ENCODE peak calls at places on chromosomes 4 and X, in four cellular contexts. S is HepG2, A is K562, K is GM12878. E is an unnamed sample.
A peak's percentile ranks its signal among the peaks of the same experiment; 100 is the strongest.

GRCh38 chr4:52192697-52193096 is 141.6 kb downstream of the SPATA18 start:
- DNase-seq in S (peak; percentile 34), A (no peak), K (no peak), E (no peak)

GRCh38 chrX:37349131-37350033 is at the start of gene PRRG1:
- DNase-seq in A (peak; percentile 77), S (peak; percentile 67), K (no peak), E (peak; percentile 77)

GRCh38 chr4:183852910-183853555 is 52.1 kb upstream of the STOX2 start:
- DNase-seq in K (no peak), S (no peak), A (no peak), E (no peak)

GRCh38 chrX:70219938-70220764 is 14.3 kb upstream of the AWAT1 start:
- DNase-seq in S (peak; percentile 80), K (no peak), A (peak; percentile 16), E (no peak)

GRCh38 chr4:77538144-77538543 is 67.5 kb upstream of the CXCL13 start:
- DNase-seq in S (no peak), K (no peak), A (no peak), E (no peak)

GRCh38 chr4:11194431-11194830 is 234.3 kb downstream of the HS3ST1 start:
- DNase-seq in K (no peak), S (no peak), A (no peak), E (no peak)

GRCh38 chr4:37827030-37827705 is 682 bp downstream of the PGM2 start:
- DNase-seq in A (no peak), K (no peak), S (no peak), E (peak; percentile 6)

GRCh38 chr4:118904418-118904817 is 15.8 kb downstream of the SYNPO2 start:
- DNase-seq in S (no peak), K (no peak), A (no peak), E (no peak)

GRCh38 chrX:152896450-152896849 is 1.4 kb upstream of the ZNF185 start:
- DNase-seq in S (no peak), K (no peak), A (no peak), E (no peak)

GRCh38 chr4:68463796-68464195 is 16.5 kb downstream of the TMPRSS11E start:
- DNase-seq in K (no peak), A (no peak), S (no peak), E (no peak)

GRCh38 chr4:68469482-68469881 is 22.2 kb downstream of the TMPRSS11E start:
- DNase-seq in K (no peak), A (no peak), S (no peak), E (no peak)

GRCh38 chr4:68466751-68467150 is 19.5 kb downstream of the TMPRSS11E start:
- DNase-seq in S (no peak), A (no peak), K (no peak), E (no peak)

GRCh38 chr4:68465058-68465457 is 17.8 kb downstream of the TMPRSS11E start:
- DNase-seq in S (no peak), K (no peak), A (no peak), E (no peak)

GRCh38 chr4:68466185-68466584 is 18.9 kb downstream of the TMPRSS11E start:
- DNase-seq in S (no peak), A (no peak), K (no peak), E (no peak)
- TF ChIP-seq FOXK2 in S (no peak), A (no peak), K (no peak), E (no peak)

DNA sequence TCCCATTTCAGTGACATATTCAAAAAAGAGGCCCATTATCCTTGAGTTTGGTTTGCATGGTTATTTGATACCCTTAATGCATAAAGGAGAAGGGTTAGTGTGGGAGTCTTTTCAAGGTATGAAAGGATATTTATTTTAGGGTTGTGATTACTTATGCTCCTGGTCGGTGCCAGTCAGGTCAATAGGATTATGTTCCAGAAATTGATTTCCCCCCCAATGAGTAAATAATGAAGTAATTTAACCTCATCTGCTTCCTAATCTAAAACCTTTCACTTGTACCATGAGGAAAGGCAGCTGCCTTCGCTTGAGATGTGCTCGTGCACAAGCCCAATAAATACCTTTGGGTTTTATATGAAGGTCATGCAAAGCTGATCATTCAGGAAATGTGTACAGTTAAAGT is 55.0 kb upstream of the NR0B1 start:
- DNase-seq in S (no peak), A (no peak), K (no peak), E (no peak)
- TF ChIP-seq FOXK2 in S (no peak), A (no peak), K (no peak), E (no peak)

GRCh38 chr4:1398686-1399507 is 7.3 kb downstream of the NKX1-1 start:
- DNase-seq in K (no peak), A (no peak), S (no peak), E (no peak)
- TF ChIP-seq FOXK2 in K (no peak), A (no peak), S (no peak), E (no peak)

GRCh38 chr4:1590244-1590643 is 93.9 kb downstream of the FAM53A start:
- DNase-seq in A (peak; percentile 62), S (no peak), K (no peak), E (no peak)

GRCh38 chr4:1591107-1591506 is 93.0 kb downstream of the FAM53A start:
- DNase-seq in A (no peak), K (no peak), S (no peak), E (no peak)

GRCh38 chr4:1589098-1589497 is 95.0 kb downstream of the FAM53A start:
- DNase-seq in S (no peak), A (no peak), K (no peak), E (no peak)

GRCh38 chr4:1584498-1584897 is 99.6 kb downstream of the FAM53A start:
- DNase-seq in A (no peak), K (no peak), S (no peak), E (no peak)

GRCh38 chr4:1588306-1588705 is 95.8 kb downstream of the FAM53A start:
- DNase-seq in A (no peak), S (no peak), K (no peak), E (no peak)
- TF ChIP-seq FOXK2 in A (no peak), S (no peak), K (no peak), E (no peak)

DNA sequence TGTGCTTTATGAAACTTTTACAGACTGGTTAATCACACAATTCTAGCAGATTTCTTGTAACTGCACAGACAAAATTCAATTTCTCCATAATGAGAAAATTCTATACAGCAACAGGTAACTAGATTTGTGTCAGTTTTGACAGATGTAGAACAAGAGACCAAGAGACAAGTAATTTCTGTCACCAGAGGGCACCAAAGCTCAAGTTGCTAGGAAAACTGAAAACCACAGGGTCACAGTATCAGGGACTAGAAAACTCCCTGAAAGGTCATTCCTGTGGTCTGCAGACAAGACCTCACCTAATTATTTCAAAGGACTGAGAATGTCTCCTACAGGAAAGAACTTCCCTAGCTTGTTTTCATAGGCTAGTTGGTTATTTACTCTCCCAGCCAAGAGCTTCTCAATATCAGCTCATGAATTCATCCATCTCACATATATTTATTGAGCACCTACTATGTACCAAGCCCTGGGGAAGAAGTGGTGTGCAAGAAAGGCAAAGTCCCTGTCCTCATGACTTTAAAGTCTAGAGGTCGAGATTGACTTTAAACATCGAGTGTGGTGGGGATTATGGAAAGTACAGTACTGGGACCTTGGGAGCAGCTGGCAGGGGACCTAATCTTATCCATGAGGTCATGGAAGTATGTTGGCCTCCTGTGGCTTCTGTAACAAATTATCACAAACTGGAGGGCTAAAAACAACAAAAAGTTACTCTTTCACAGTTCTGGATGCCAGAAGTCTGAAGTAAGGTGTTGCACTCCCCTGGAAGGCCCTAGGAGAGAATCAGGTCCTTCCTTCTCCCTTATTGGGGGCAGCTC is 47.8 kb upstream of the SETD7 start:
- DNase-seq in K (peak; percentile 8), S (peak; percentile 67), A (peak; percentile 50), E (peak; percentile 61)
- TF ChIP-seq FOXK2 in K (no peak), S (no peak), A (no peak), E (no peak)

DNA sequence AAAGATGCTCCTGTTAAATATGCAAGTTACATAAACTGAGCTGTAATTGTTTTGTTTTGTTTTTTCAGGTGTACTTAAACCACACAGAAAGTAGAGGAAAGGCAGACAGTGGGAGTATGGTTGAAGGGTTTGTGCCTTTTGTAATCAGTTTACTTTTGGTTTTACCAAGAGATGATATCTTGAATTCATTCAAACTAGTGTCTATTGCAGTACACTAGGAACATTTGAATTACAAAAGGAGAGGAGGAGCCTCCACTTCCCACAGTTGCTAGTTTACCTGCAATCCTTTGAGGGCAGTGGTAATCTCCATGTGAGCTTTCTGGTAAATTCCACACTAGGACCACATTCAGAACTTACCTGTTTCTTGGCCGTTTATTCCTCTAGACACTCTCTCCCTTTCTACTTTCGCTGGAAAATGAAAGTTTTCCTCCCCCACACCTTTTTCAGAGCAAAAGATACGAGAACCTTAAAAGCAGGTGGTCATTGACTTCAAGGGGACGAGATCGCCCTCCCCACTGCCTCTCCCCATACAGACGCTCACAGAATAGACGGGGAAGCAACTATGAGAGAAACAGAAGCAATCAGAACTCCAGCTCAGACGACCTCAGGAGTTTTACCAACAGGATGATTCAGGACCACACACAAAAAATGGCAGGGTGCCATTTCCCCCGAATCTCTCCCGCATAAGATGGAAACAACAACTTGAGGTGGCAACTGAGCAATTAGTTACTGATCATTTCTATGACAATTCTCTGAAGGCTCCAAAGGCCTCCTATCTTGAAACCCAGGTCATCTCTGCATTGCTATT is 3.3 kb downstream of the RBM47 start:
- DNase-seq in K (no peak), A (no peak), S (no peak), E (no peak)
- TF ChIP-seq FOXK2 in K (no peak), A (no peak), S (no peak), E (no peak)

DNA sequence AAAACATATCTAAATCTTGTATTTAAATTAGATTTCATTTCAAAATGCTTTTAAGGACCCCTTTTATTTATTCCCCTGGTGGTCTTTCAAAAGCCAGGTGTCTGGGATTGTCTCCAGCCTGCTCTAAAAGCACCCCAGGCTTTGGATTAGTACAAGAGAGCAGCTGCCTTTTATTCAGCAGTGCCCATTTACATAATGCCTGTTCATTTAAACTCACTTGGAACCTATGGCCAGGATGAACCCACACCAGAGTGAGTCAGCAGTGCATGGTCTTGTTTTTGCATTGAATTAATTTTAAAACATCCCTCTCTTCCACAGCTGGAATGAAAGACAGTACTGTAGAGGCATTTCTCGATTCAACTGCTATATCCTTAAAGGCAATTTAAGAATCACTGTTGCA is 64.1 kb upstream of the TENM3 start:
- DNase-seq in K (no peak), S (no peak), A (no peak), E (no peak)
- TF ChIP-seq FOXK2 in K (no peak), S (no peak), A (no peak), E (no peak)

GRCh38 chrX:68895339-68896250 is 66.8 kb downstream of the EFNB1 start:
- DNase-seq in A (peak; percentile 29), S (peak; percentile 3), K (no peak), E (no peak)
- TF ChIP-seq FOXK2 in A (no peak), S (no peak), K (no peak), E (no peak)